ENCODE peak calls at places on chromosomes 11 and 22, in nine cellular contexts. Y is ACHN; U is T follicular helper cell; M is stimulated activated CD4-positive, alpha-beta T cell treated with anti-CD3 and anti-CD28 coated beads, Interleukin-12 subunit alpha, Interleukin-12 subunit beta, amount 100 ng/mL, for 24 hours; B is AG04450; K is GM13977; X is NCI-H1105 treated with DMSO at 0.1 percent for 48 hours; O is GOT3; Z is endothelial cell. F is an unnamed sample.

GRCh38 chr11:14184548-14184947 is 174.4 kb downstream of the RRAS2 start:
- DNase-seq in Y (no peak), U (no peak), M (no peak), B (no peak), K (no peak), X (no peak), O (no peak), Z (no peak), F (no peak)

GRCh38 chr11:68282141-68282860 is 10.5 kb upstream of the C11orf24 start:
- DNase-seq in Y (no peak), U (no peak), M (peak), B (no peak), K (peak), X (no peak), O (no peak), Z (no peak), F (no peak)

GRCh38 chr11:77968337-77968736 is 26.1 kb downstream of the INTS4 start:
- DNase-seq in Y (no peak), U (no peak), M (no peak), B (no peak), K (peak), X (no peak), O (no peak), Z (no peak), F (no peak)

GRCh38 chr11:86610559-86611341 is 61.7 kb downstream of the ME3 start:
- DNase-seq in Y (no peak), U (no peak), M (no peak), B (no peak), K (no peak), X (no peak), O (no peak), Z (no peak), F (no peak)

GRCh38 chr22:22942511-22943329 is 55.1 kb downstream of the IGLL5 start:
- DNase-seq in Y (peak), U (peak), M (peak), B (no peak), K (peak), X (peak), O (no peak), Z (peak), F (peak)

GRCh38 chr11:61969838-61970452 is 2.5 kb upstream of the FTH1 start:
- DNase-seq in Y (no peak), U (no peak), M (no peak), B (no peak), K (no peak), X (no peak), O (no peak), Z (no peak), F (no peak)

GRCh38 chr11:123482225-123482624 is 52.2 kb downstream of the GRAMD1B start:
- DNase-seq in Y (no peak), U (no peak), M (no peak), B (no peak), K (no peak), X (no peak), O (no peak), Z (no peak), F (no peak)

GRCh38 chr11:8183136-8183535 is 14.3 kb upstream of the RIC3 start:
- DNase-seq in Y (no peak), U (no peak), M (no peak), B (no peak), K (no peak), X (no peak), O (no peak), Z (no peak), F (no peak)

GRCh38 chr11:12284321-12285050 is 92.9 kb upstream of the PARVA start:
- DNase-seq in Y (no peak), U (no peak), M (no peak), B (peak), K (no peak), X (no peak), O (no peak), Z (peak), F (no peak)

GRCh38 chr11:61120865-61121831 is 18.9 kb downstream of the CD5 start:
- DNase-seq in Y (no peak), U (peak), M (no peak), B (no peak), K (peak), X (no peak), O (no peak), Z (no peak), F (peak)

GRCh38 chr22:21832291-21833290 is 34.9 kb downstream of the MAPK1 start:
- DNase-seq in Y (no peak), U (no peak), M (no peak), B (no peak), K (no peak), X (no peak), O (no peak), Z (no peak), F (no peak)

GRCh38 chr22:45240137-45240809 is 421 bp downstream of the KIAA0930 start:
- DNase-seq in Y (no peak), U (peak), M (peak), B (no peak), K (no peak), X (peak), O (no peak), Z (peak), F (peak)

GRCh38 chr11:13962562-13963168 is at the start of gene SPON1:
- DNase-seq in Y (no peak), U (peak), M (peak), B (no peak), K (no peak), X (peak), O (no peak), Z (peak), F (peak)

GRCh38 chr11:64571050-64571409 is 20.0 kb upstream of the SLC22A12 start:
- DNase-seq in Y (no peak), U (no peak), M (no peak), B (no peak), K (no peak), X (no peak), O (no peak), Z (no peak), F (no peak)

GRCh38 chr11:126054412-126054811 is 8.3 kb downstream of the CDON start:
- DNase-seq in Y (no peak), U (no peak), M (no peak), B (no peak), K (no peak), X (no peak), O (no peak), Z (no peak), F (no peak)

GRCh38 chr22:36977947-36978660 is 41.1 kb downstream of the TST start:
- DNase-seq in Y (peak), U (peak), M (peak), B (peak), K (peak), X (peak), O (peak), Z (peak), F (peak)

GRCh38 chr11:17730608-17731462 is 3.7 kb upstream of the KCNC1 start:
- DNase-seq in Y (peak), U (peak), M (peak), B (peak), K (peak), X (peak), O (no peak), Z (peak), F (peak)

GRCh38 chr11:46036009-46036408 is 85.2 kb downstream of the PHF21A start:
- DNase-seq in Y (no peak), U (no peak), M (no peak), B (no peak), K (no peak), X (no peak), O (no peak), Z (no peak), F (no peak)

GRCh38 chr11:8717876-8718753 is 35.5 kb downstream of the RPL27A start:
- DNase-seq in Y (peak), U (no peak), M (no peak), B (peak), K (no peak), X (no peak), O (no peak), Z (no peak), F (no peak)

GRCh38 chr11:11035331-11035730 is 177.5 kb upstream of the ZBED5 start:
- DNase-seq in Y (no peak), U (no peak), M (no peak), B (no peak), K (no peak), X (no peak), O (no peak), Z (no peak), F (no peak)

GRCh38 chr22:36258750-36259619 is 6.1 kb downstream of the APOL1 start:
- DNase-seq in Y (no peak), U (no peak), M (no peak), B (no peak), K (peak), X (no peak), O (no peak), Z (peak), F (peak)

GRCh38 chr11:104813532-104813931 is 84.7 kb downstream of the CASP12 start:
- DNase-seq in Y (no peak), U (no peak), M (no peak), B (no peak), K (no peak), X (no peak), O (no peak), Z (no peak), F (no peak)

GRCh38 chr22:21623402-21623970 is 6.3 kb downstream of the YDJC start:
- DNase-seq in Y (no peak), U (no peak), M (no peak), B (no peak), K (no peak), X (no peak), O (no peak), Z (no peak), F (no peak)

GRCh38 chr22:45915841-45916240 is 61.1 kb downstream of the WNT7B start:
- DNase-seq in Y (no peak), U (no peak), M (no peak), B (no peak), K (no peak), X (no peak), O (no peak), Z (no peak), F (no peak)

GRCh38 chr11:126438691-126439090 is 83.2 kb downstream of the ST3GAL4 start:
- DNase-seq in Y (no peak), U (no peak), M (no peak), B (no peak), K (no peak), X (no peak), O (no peak), Z (no peak), F (no peak)

GRCh38 chr11:10005955-10006525 is 288.0 kb downstream of the SBF2 start:
- DNase-seq in Y (no peak), U (no peak), M (no peak), B (no peak), K (no peak), X (no peak), O (no peak), Z (no peak), F (no peak)

GRCh38 chr11:118166641-118167040 is 9.8 kb downstream of the SCN2B start:
- DNase-seq in Y (no peak), U (no peak), M (no peak), B (no peak), K (no peak), X (no peak), O (no peak), Z (no peak), F (no peak)

GRCh38 chr11:11620966-11621880 is 582 bp downstream of the GALNT18 start:
- DNase-seq in Y (peak), U (no peak), M (peak), B (no peak), K (peak), X (peak), O (no peak), Z (no peak), F (peak)

GRCh38 chr11:6307879-6308278 is 12.4 kb downstream of the CAVIN3 start:
- DNase-seq in Y (peak), U (no peak), M (no peak), B (no peak), K (no peak), X (no peak), O (no peak), Z (no peak), F (no peak)

GRCh38 chr22:48423481-48423901 is 1404.2 kb downstream of the BRD1 start:
- DNase-seq in Y (no peak), U (no peak), M (no peak), B (no peak), K (no peak), X (no peak), O (no peak), Z (no peak), F (no peak)

GRCh38 chr11:76814414-76814813 is 31.3 kb downstream of the TSKU start:
- DNase-seq in Y (no peak), U (no peak), M (no peak), B (no peak), K (no peak), X (no peak), O (no peak), Z (no peak), F (no peak)

GRCh38 chr22:32880906-32881596 is 79.5 kb downstream of the TIMP3 start:
- DNase-seq in Y (no peak), U (no peak), M (peak), B (peak), K (no peak), X (peak), O (no peak), Z (peak), F (peak)